ENCODE peak calls at places on chromosomes 16 and 17, in five cellular contexts. L is bronchial epithelial cell, Y is HFF-Myc, T is body of pancreas, M is esophagus muscularis mucosa. H is an unnamed sample.

GRCh38 chr17:79838541-79839274 is 532 bp downstream of the CBX4 start:
- DNase-seq in L (peak; percentile 23), Y (no peak), T (peak; percentile 66), M (no peak), H (peak; percentile 88)

GRCh38 chr17:58532555-58532951 is 18.1 kb upstream of the MTMR4 start:
- DNase-seq in L (no peak), Y (no peak), T (no peak), M (no peak), H (no peak)

GRCh38 chr16:57266531-57267268 is 17.8 kb downstream of the PLLP start:
- DNase-seq in L (no peak), Y (no peak), T (peak; percentile 75), M (no peak), H (peak; percentile 9)

GRCh38 chr17:51056813-51057510 is 63.7 kb downstream of the SPAG9 start:
- DNase-seq in L (peak; percentile 76), Y (peak; percentile 47), T (peak; percentile 60), M (no peak), H (no peak)

GRCh38 chr16:86462334-86463084 is 47.8 kb upstream of the FOXF1 start:
- DNase-seq in L (no peak), Y (no peak), T (no peak), M (no peak), H (no peak)

GRCh38 chr16:15708096-15708495 is 58.1 kb downstream of the NDE1 start:
- DNase-seq in L (no peak), Y (no peak), T (no peak), M (no peak), H (no peak)

GRCh38 chr17:45705123-45706009 is 78.8 kb upstream of the CRHR1 start:
- DNase-seq in L (peak; percentile 99), Y (no peak), T (peak; percentile 9), M (no peak), H (no peak)

GRCh38 chr16:70693231-70693671 is 7.4 kb upstream of the MTSS2 start:
- DNase-seq in L (no peak), Y (no peak), T (no peak), M (no peak), H (no peak)

GRCh38 chr17:83124871-83125514 is 45.6 kb downstream of the METRNL start:
- DNase-seq in L (no peak), Y (no peak), T (no peak), M (no peak), H (peak; percentile 59)

GRCh38 chr16:57999971-58000705 is at the start of gene ZNF319:
- DNase-seq in L (no peak), Y (no peak), T (no peak), M (no peak), H (peak; percentile 78)

GRCh38 chr16:89315791-89316581 is 98.5 kb downstream of the ZNF778 start:
- DNase-seq in L (peak; percentile 91), Y (peak; percentile 82), T (peak; percentile 47), M (no peak), H (peak; percentile 77)
- H3K4me3 ChIP-seq in L (no peak overlapping the region), Y (no peak overlapping the region), T (no peak overlapping the region), M (no peak overlapping the region), H (no peak overlapping the region)

DNA sequence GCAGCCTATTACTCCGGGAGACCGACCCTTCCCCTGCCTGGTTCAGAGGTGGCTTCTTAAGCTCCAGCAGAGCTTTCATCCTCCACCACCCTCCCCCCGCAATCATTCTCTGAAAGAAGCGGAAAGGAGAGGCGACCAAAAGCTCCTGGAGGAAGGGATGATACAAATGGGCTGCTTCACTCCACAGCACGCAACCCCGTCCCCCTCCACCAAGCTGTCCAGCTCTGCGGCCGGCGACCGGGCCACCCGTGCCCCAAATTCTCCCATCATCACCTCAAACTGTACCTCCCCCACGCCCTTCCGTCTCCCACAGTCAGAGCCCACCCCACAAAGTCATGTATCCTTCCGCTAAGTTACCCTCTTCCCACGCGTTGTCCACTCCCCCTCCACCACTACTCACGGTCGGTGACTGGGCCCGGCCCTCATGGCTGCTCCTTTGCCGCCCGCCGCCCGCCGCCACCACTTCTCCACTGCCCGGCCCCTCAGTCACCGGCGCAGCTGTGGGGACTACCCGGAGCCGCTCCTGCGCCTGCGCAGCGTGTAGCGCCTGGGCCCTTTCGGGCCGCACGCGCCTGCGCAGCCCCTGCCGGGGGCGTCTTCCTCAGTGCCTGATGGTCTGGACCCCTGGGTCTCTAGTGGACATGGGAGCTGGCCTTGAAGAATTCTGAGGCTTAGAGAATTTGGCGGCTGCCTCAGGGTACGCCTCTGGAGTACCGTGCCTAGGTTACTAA is at the start of gene FAM222B:
- DNase-seq in L (peak; percentile 63), Y (peak; percentile 47), T (peak; percentile 82), M (no peak), H (peak; percentile 94)
- TF ChIP-seq CTCF in L (no peak), Y (no peak), T (no peak), M (no peak), H (no peak)

GRCh38 chr16:88920618-88921602 is 54.5 kb upstream of the PABPN1L start:
- DNase-seq in L (no peak), Y (peak; percentile 84), T (peak; percentile 78), M (peak; percentile 93), H (no peak)
- H3K4me3 ChIP-seq in L (no peak overlapping the region), Y (no peak overlapping the region), T (no peak overlapping the region), M (no peak overlapping the region), H (no peak overlapping the region)

GRCh38 chr17:18167421-18167820 is 16.2 kb upstream of the ALKBH5 start:
- DNase-seq in L (no peak), Y (no peak), T (no peak), M (no peak), H (no peak)

GRCh38 chr17:18163528-18163927 is 20.1 kb upstream of the ALKBH5 start:
- DNase-seq in L (no peak), Y (no peak), T (no peak), M (no peak), H (no peak)

GRCh38 chr17:18161226-18162094 is 22.2 kb upstream of the ALKBH5 start:
- DNase-seq in L (no peak), Y (no peak), T (no peak), M (no peak), H (no peak)

GRCh38 chr17:18172528-18173278 is 10.9 kb upstream of the ALKBH5 start:
- DNase-seq in L (no peak), Y (no peak), T (no peak), M (no peak), H (no peak)

GRCh38 chr17:18166894-18167293 is 16.7 kb upstream of the ALKBH5 start:
- DNase-seq in L (no peak), Y (no peak), T (no peak), M (no peak), H (no peak)
- TF ChIP-seq CTCF in L (peak; percentile 27), Y (peak; percentile 9), T (no peak), M (no peak), H (no peak)

GRCh38 chr16:85335584-85336492 is 223.6 kb upstream of the CIBAR2 start:
- DNase-seq in L (peak; percentile 14), Y (no peak), T (no peak), M (no peak), H (peak; percentile 73)
- H3K4me3 ChIP-seq in L (no peak overlapping the region), Y (no peak overlapping the region), T (no peak overlapping the region), M (no peak overlapping the region), H (peak overlapping the region; percentile 19)

DNA sequence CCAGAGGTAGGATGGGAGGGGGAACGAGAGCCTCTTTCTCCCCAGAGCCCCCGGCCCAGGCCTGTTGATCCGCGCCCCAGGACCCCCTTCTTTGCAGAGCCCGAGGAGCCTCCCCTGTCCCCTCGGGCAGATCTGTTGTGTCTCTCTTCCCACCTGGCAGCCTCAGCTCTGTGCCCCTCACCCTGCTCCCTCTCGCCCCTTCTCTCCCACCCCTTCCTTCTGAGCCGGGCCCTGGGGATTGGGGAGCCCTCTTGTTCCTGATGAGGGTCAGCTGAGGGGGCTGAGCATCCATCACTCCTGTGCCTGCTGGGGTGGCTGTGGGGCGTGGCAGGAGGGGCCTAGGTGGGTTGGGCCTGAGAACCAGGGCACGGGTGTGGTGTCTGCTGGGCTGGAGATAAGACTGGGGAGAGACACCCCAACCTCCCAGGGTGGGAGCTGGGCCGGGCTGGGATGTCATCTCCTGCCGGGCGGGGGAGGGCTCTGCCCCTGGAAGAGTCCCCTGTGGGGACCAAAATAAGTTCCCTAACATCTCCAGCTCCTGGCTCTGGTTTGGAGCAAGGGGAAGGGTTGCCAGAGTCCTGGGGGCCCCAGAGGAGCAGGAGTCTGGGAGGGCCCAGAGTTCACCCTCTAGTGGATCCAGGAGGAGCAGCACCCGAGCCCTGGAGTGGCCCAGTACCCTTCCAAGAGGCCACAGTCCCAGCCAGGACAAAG is 65.4 kb downstream of the MRC2 start:
- DNase-seq in L (no peak), Y (no peak), T (no peak), M (no peak), H (no peak)
- TF ChIP-seq CTCF in L (peak; percentile 56), Y (peak; percentile 51), T (no peak), M (no peak), H (no peak)

GRCh38 chr16:75138636-75139035 is 9.7 kb upstream of the ZFP1 start:
- DNase-seq in L (no peak), Y (peak; percentile 19), T (no peak), M (no peak), H (no peak)
- H3K4me3 ChIP-seq in L (no peak overlapping the region), Y (no peak overlapping the region), T (no peak overlapping the region), M (no peak overlapping the region), H (no peak overlapping the region)

DNA sequence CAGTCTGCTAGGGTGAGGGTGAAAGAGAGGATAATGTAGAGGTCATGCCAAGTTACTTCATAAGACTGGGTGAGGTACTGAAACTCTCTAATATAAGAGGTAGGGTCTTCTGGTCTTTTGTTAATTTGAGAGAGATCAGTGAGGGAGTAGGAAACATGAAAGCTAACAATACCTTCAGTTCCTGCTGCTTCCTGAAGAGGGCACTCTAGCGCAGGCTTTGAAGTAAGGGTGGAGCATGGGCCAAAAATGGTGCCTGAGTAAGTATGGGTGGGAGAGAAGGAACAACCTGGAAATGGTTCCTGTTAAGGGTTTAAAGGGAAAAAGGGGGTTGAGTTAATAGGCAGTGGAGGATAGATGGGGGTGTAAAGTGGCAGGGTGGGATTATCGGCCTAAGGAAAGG is 2449.5 kb downstream of the TP53TG3F start:
- DNase-seq in L (no peak), Y (no peak), T (no peak), M (peak; percentile 45), H (no peak)
- TF ChIP-seq CTCF in L (no peak), Y (peak; percentile 37), T (no peak), M (no peak), H (no peak)